ENCODE peak calls at places on chromosomes 1 and 21, in ten cellular contexts. N is NCI-H1417; S is naive thymus-derived CD8-positive, alpha-beta T cell; G is fibroblast of the conjunctiva; L is stimulated activated CD4-positive, alpha-beta T cell treated with anti-CD3 and anti-CD28 coated beads, Interleukin-4, amount 100 ng/mL, for 24 hours; K is H7; Z is breast epithelium; J is brain microvascular endothelial cell; B is foreskin melanocyte; P is endothelial cell. U is an unnamed sample.

GRCh38 chr1:59699227-59699847 is 115.4 kb upstream of the HOOK1 start:
- DNase-seq in L (peak), K (peak), S (no peak), J (peak), N (peak), B (peak), G (no peak), Z (no peak), P (peak), U (no peak)

GRCh38 chr1:87404306-87404705 is 75.6 kb downstream of the LMO4 start:
- DNase-seq in Z (no peak), B (no peak), N (no peak), G (no peak), P (no peak), K (no peak), L (peak), J (no peak), S (no peak), U (no peak)

GRCh38 chr1:98963359-98963758 is 41.3 kb downstream of the PLPPR5 start:
- DNase-seq in L (no peak), P (no peak), J (peak), K (no peak), G (no peak), N (no peak), S (no peak), B (no peak), Z (no peak), U (no peak)

GRCh38 chr1:65395887-65396612 is 24.4 kb upstream of the LEPR start:
- DNase-seq in S (no peak), P (no peak), L (no peak), B (no peak), J (no peak), Z (no peak), G (no peak), N (no peak), K (no peak), U (no peak)

GRCh38 chr1:6004412-6005123 is 12.3 kb upstream of the NPHP4 start:
- DNase-seq in L (no peak), G (no peak), J (no peak), Z (no peak), N (no peak), S (no peak), P (no peak), B (no peak), K (no peak), U (no peak)

GRCh38 chr1:25033828-25034451 is 103.9 kb upstream of the RUNX3 start:
- DNase-seq in K (no peak), J (no peak), G (no peak), P (no peak), N (no peak), B (no peak), Z (peak), S (no peak), L (no peak), U (no peak)

GRCh38 chr1:59703918-59704378 is 110.8 kb upstream of the HOOK1 start:
- DNase-seq in P (no peak), S (no peak), G (no peak), J (no peak), Z (no peak), L (no peak), N (no peak), B (no peak), K (no peak), U (no peak)

GRCh38 chr1:18546026-18546425 is 65.3 kb downstream of the KLHDC7A start:
- DNase-seq in Z (no peak), P (no peak), K (no peak), J (no peak), S (no peak), N (no peak), L (no peak), G (no peak), B (no peak), U (no peak)

GRCh38 chr1:2559509-2560298 is 3.5 kb downstream of the TNFRSF14 start:
- DNase-seq in N (no peak), G (no peak), L (no peak), S (no peak), B (no peak), Z (no peak), K (peak), P (no peak), J (no peak), U (no peak)

GRCh38 chr1:161162052-161162451 is 2.8 kb downstream of the USP21 start:
- DNase-seq in S (no peak), B (no peak), N (no peak), G (no peak), P (no peak), K (no peak), J (no peak), L (no peak), Z (no peak), U (no peak)

GRCh38 chr1:208054885-208055507 is 144.1 kb upstream of the CD34 start:
- DNase-seq in J (no peak), L (no peak), P (no peak), G (no peak), N (peak), K (no peak), Z (no peak), S (no peak), B (no peak), U (no peak)

GRCh38 chr21:45874716-45875415 is 106.7 kb upstream of the COL6A1 start:
- DNase-seq in G (peak), S (peak), J (peak), Z (no peak), P (no peak), K (peak), L (no peak), B (no peak), N (no peak), U (no peak)

GRCh38 chr1:975365-975764 is 6.5 kb downstream of the PERM1 start:
- DNase-seq in N (no peak), J (no peak), G (no peak), L (no peak), Z (no peak), K (no peak), S (no peak), B (no peak), P (no peak), U (no peak)

GRCh38 chr1:53141487-53142055 is 867 bp downstream of the SLC1A7 start:
- DNase-seq in G (no peak), N (no peak), L (no peak), Z (no peak), S (no peak), K (no peak), J (no peak), P (no peak), B (no peak), U (no peak)

GRCh38 chr1:4397196-4397595 is 257.2 kb upstream of the AJAP1 start:
- DNase-seq in L (no peak), S (no peak), J (no peak), G (no peak), B (peak), K (no peak), N (peak), P (no peak), Z (no peak), U (no peak)

GRCh38 chr21:41506526-41507520 is 1.1 kb downstream of the TMPRSS2 start:
- DNase-seq in P (peak), L (no peak), N (peak), G (no peak), Z (peak), S (no peak), K (peak), B (peak), J (no peak), U (no peak)

GRCh38 chr1:80445021-80445420 is 1355.7 kb upstream of the ADGRL2 start:
- DNase-seq in N (no peak), K (no peak), B (no peak), L (no peak), S (no peak), P (no peak), G (no peak), Z (no peak), J (no peak), U (no peak)

GRCh38 chr1:17539526-17540254 is at the start of gene ARHGEF10L:
- DNase-seq in N (peak), J (no peak), P (no peak), Z (no peak), S (no peak), K (peak), B (no peak), G (no peak), L (no peak), U (no peak)

GRCh38 chr1:21495225-21495820 is 13.9 kb upstream of the ALPL start:
- DNase-seq in B (no peak), S (no peak), L (no peak), J (no peak), P (no peak), Z (peak), N (no peak), G (no peak), K (no peak), U (no peak)

GRCh38 chr1:30028283-30028682 is 695.1 kb downstream of the MATN1 start:
- DNase-seq in L (no peak), N (no peak), K (no peak), G (no peak), J (no peak), P (no peak), B (no peak), Z (no peak), S (no peak), U (no peak)

GRCh38 chr1:184513966-184514365 is 127.1 kb downstream of the C1orf21 start:
- DNase-seq in S (no peak), L (no peak), P (no peak), G (peak), K (no peak), B (no peak), N (no peak), J (peak), Z (no peak), U (no peak)

GRCh38 chr21:26443291-26443690 is 129.8 kb downstream of the CYYR1 start:
- DNase-seq in B (no peak), K (no peak), Z (no peak), G (no peak), N (no peak), J (no peak), P (no peak), L (no peak), S (no peak), U (no peak)

GRCh38 chr1:3736708-3737107 is 15.5 kb upstream of the CCDC27 start:
- DNase-seq in J (no peak), G (no peak), N (no peak), Z (no peak), S (no peak), K (no peak), L (no peak), P (no peak), B (no peak), U (no peak)

GRCh38 chr1:39104158-39105060 is 78.3 kb downstream of the NDUFS5 start:
- DNase-seq in K (no peak), L (no peak), N (peak), S (no peak), Z (no peak), P (peak), B (no peak), G (no peak), J (no peak), U (no peak)

GRCh38 chr1:30713211-30713770 is 10.1 kb downstream of the MATN1 start:
- DNase-seq in G (no peak), K (no peak), J (no peak), B (no peak), Z (no peak), S (no peak), N (no peak), L (no peak), P (no peak), U (no peak)

GRCh38 chr1:182211364-182211763 is 149.9 kb upstream of the ZNF648 start:
- DNase-seq in B (no peak), K (no peak), N (no peak), L (no peak), P (no peak), G (no peak), S (no peak), J (no peak), Z (no peak), U (no peak)

GRCh38 chr1:7491089-7491817 is 279.8 kb upstream of the VAMP3 start:
- DNase-seq in S (no peak), K (no peak), P (no peak), Z (no peak), N (peak), L (no peak), J (no peak), G (no peak), B (peak), U (no peak)

GRCh38 chr21:34836103-34836932 is 167.5 kb downstream of the CLIC6 start:
- DNase-seq in G (peak), Z (peak), L (peak), P (no peak), K (no peak), S (no peak), J (peak), N (no peak), B (no peak), U (no peak)

GRCh38 chr1:31701137-31701736 is 2.6 kb downstream of the COL16A1 start:
- DNase-seq in G (peak), B (peak), Z (peak), K (no peak), L (peak), S (no peak), J (peak), N (peak), P (no peak), U (no peak)

GRCh38 chr1:7558041-7558461 is 213.0 kb upstream of the VAMP3 start:
- DNase-seq in G (no peak), P (no peak), B (no peak), J (no peak), L (no peak), K (peak), S (no peak), Z (no peak), N (no peak), U (no peak)

GRCh38 chr1:206975313-206975712 is 5.1 kb upstream of the FCAMR start:
- DNase-seq in L (no peak), N (peak), B (no peak), K (no peak), S (no peak), P (no peak), Z (no peak), J (no peak), G (no peak), U (no peak)

GRCh38 chr1:182570611-182570970 is 18.5 kb downstream of the RNASEL start:
- DNase-seq in J (no peak), P (no peak), S (no peak), G (no peak), B (no peak), L (no peak), K (no peak), N (no peak), Z (no peak), U (no peak)

U was measured in effector CD8-positive, alpha-beta T cell.